ENCODE peak calls at places on chromosomes 4 and X, in six cellular contexts. One of them, this sample, is unnamed.

GRCh38 chrX:12825801-12826200 is 34.6 kb downstream of the PRPS2 start:
- DNase-seq in aorta: no peak
- DNase-seq in hepatocyte: no peak
- DNase-seq in suprapubic skin: no peak
- DNase-seq in transverse colon: no peak
- DNase-seq in NT2/D1: no peak
- DNase-seq in this sample: no peak

GRCh38 chrX:49995021-49995731 is 72.8 kb downstream of the CLCN5 start:
- DNase-seq in aorta: no peak
- DNase-seq in NT2/D1: peak; percentile 25
- DNase-seq in suprapubic skin: no peak
- DNase-seq in transverse colon: no peak
- DNase-seq in hepatocyte: peak; percentile 16
- DNase-seq in this sample: peak; percentile 39

GRCh38 chr4:2757426-2757825 is 1.3 kb upstream of the TNIP2 start:
- DNase-seq in NT2/D1: no peak
- DNase-seq in transverse colon: no peak
- DNase-seq in hepatocyte: no peak
- DNase-seq in suprapubic skin: no peak
- DNase-seq in aorta: peak; percentile 47
- DNase-seq in this sample: no peak

GRCh38 chr4:56197387-56197786 is 189.9 kb downstream of the AASDH start:
- DNase-seq in suprapubic skin: no peak
- DNase-seq in NT2/D1: no peak
- DNase-seq in transverse colon: peak; percentile 21
- DNase-seq in hepatocyte: peak; percentile 50
- DNase-seq in aorta: no peak
- DNase-seq in this sample: no peak

GRCh38 chr4:40314951-40315350 is 20.2 kb upstream of the CHRNA9 start:
- DNase-seq in hepatocyte: no peak
- DNase-seq in transverse colon: no peak
- DNase-seq in NT2/D1: no peak
- DNase-seq in aorta: no peak
- DNase-seq in suprapubic skin: no peak
- DNase-seq in this sample: no peak

GRCh38 chrX:31038585-31039326 is 33.1 kb downstream of the FTHL17 start:
- DNase-seq in hepatocyte: peak; percentile 56
- DNase-seq in transverse colon: peak; percentile 9
- DNase-seq in suprapubic skin: no peak
- DNase-seq in aorta: no peak
- DNase-seq in NT2/D1: peak; percentile 13
- DNase-seq in this sample: no peak

GRCh38 chr4:118803253-118803652 is 32.7 kb downstream of the SEC24D start:
- DNase-seq in hepatocyte: no peak
- DNase-seq in suprapubic skin: no peak
- DNase-seq in NT2/D1: no peak
- DNase-seq in transverse colon: no peak
- DNase-seq in aorta: no peak
- DNase-seq in this sample: no peak

GRCh38 chr4:54439831-54440243 is 210.7 kb downstream of the PDGFRA start:
- DNase-seq in transverse colon: peak; percentile 9
- DNase-seq in suprapubic skin: no peak
- DNase-seq in NT2/D1: no peak
- DNase-seq in hepatocyte: no peak
- DNase-seq in aorta: no peak
- DNase-seq in this sample: no peak

GRCh38 chrX:100874240-100874798 is at the start of gene NOX1:
- DNase-seq in NT2/D1: no peak
- DNase-seq in hepatocyte: peak; percentile 14
- DNase-seq in transverse colon: peak; percentile 36
- DNase-seq in suprapubic skin: no peak
- DNase-seq in aorta: no peak
- DNase-seq in this sample: no peak

GRCh38 chrX:119482497-119483480 is 14.5 kb downstream of the SLC25A5 start:
- DNase-seq in hepatocyte: peak; percentile 73
- DNase-seq in aorta: peak; percentile 87
- DNase-seq in NT2/D1: peak; percentile 55
- DNase-seq in suprapubic skin: peak; percentile 77
- DNase-seq in transverse colon: peak; percentile 76
- DNase-seq in this sample: no peak

GRCh38 chr4:151418856-151419255 is 9.9 kb downstream of the FHIP1A start:
- DNase-seq in aorta: no peak
- DNase-seq in suprapubic skin: no peak
- DNase-seq in transverse colon: no peak
- DNase-seq in hepatocyte: no peak
- DNase-seq in NT2/D1: no peak
- DNase-seq in this sample: no peak

GRCh38 chrX:155997436-155997835 is at the start of gene IL9R:
- DNase-seq in NT2/D1: no peak
- DNase-seq in transverse colon: no peak
- DNase-seq in hepatocyte: no peak
- DNase-seq in aorta: no peak
- DNase-seq in suprapubic skin: no peak
- DNase-seq in this sample: no peak

GRCh38 chr4:60744767-60745166 is 455.4 kb upstream of the ADGRL3 start:
- DNase-seq in NT2/D1: no peak
- DNase-seq in aorta: no peak
- DNase-seq in transverse colon: no peak
- DNase-seq in hepatocyte: no peak
- DNase-seq in suprapubic skin: no peak
- DNase-seq in this sample: no peak

GRCh38 chr4:94455081-94455480 is 3.3 kb downstream of the PDLIM5 start:
- DNase-seq in aorta: peak; percentile 92
- DNase-seq in suprapubic skin: peak; percentile 86
- DNase-seq in hepatocyte: peak; percentile 70
- DNase-seq in transverse colon: peak; percentile 83
- DNase-seq in NT2/D1: no peak
- DNase-seq in this sample: no peak

GRCh38 chr4:176840166-176840565 is 47.4 kb upstream of the VEGFC start:
- DNase-seq in NT2/D1: no peak
- DNase-seq in suprapubic skin: no peak
- DNase-seq in aorta: no peak
- DNase-seq in transverse colon: no peak
- DNase-seq in hepatocyte: no peak
- DNase-seq in this sample: no peak

GRCh38 chr4:95255396-95256107 is 293.2 kb downstream of the UNC5C start:
- DNase-seq in suprapubic skin: no peak
- DNase-seq in transverse colon: no peak
- DNase-seq in NT2/D1: no peak
- DNase-seq in aorta: no peak
- DNase-seq in hepatocyte: peak; percentile 17
- DNase-seq in this sample: no peak

DNA sequence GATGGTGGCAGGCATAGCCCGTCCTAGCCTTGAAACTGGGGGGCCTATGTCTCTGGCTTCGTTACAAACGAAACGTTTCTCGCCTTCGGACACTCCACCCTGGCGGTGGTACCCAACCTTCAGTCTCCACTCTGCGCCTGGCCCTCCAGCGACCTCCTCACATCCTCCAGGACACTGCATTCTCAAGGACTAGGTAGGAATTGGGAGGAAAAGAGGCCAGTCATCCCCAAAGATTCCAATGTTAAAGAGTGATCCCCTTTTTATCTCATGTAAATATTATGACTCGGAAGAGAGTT is 2.1 kb upstream of the NKX6-1 start:
- DNase-seq in NT2/D1: no peak
- DNase-seq in suprapubic skin: no peak
- DNase-seq in aorta: no peak
- DNase-seq in hepatocyte: no peak
- DNase-seq in transverse colon: no peak
- DNase-seq in this sample: no peak
- H3K36me3 ChIP-seq in NT2/D1: no peaks in the 10 kb centered on the region
- H3K36me3 ChIP-seq in suprapubic skin: no peaks in the 10 kb centered on the region
- H3K36me3 ChIP-seq in aorta: no peaks in the 10 kb centered on the region
- H3K36me3 ChIP-seq in hepatocyte: no peaks in the 10 kb centered on the region
- H3K36me3 ChIP-seq in transverse colon: no peaks in the 10 kb centered on the region
- H3K36me3 ChIP-seq in this sample: no peaks in the 10 kb centered on the region

GRCh38 chr4:7463584-7464258 is 29.0 kb upstream of the PSAPL1 start:
- DNase-seq in transverse colon: no peak
- DNase-seq in suprapubic skin: no peak
- DNase-seq in hepatocyte: no peak
- DNase-seq in aorta: no peak
- DNase-seq in NT2/D1: no peak
- DNase-seq in this sample: no peak
- H3K36me3 ChIP-seq in transverse colon: no peaks in the 10 kb centered on the region
- H3K36me3 ChIP-seq in suprapubic skin: no peaks in the 10 kb centered on the region
- H3K36me3 ChIP-seq in hepatocyte: no peaks in the 10 kb centered on the region
- H3K36me3 ChIP-seq in aorta: no peaks in the 10 kb centered on the region
- H3K36me3 ChIP-seq in NT2/D1: no peaks in the 10 kb centered on the region
- H3K36me3 ChIP-seq in this sample: no peaks in the 10 kb centered on the region

GRCh38 chrX:51902651-51903050 is 9.2 kb downstream of the MAGED1 start:
- DNase-seq in transverse colon: no peak
- DNase-seq in aorta: no peak
- DNase-seq in suprapubic skin: no peak
- DNase-seq in hepatocyte: no peak
- DNase-seq in NT2/D1: no peak
- DNase-seq in this sample: no peak

GRCh38 chrX:51894697-51895336 is 1.4 kb downstream of the MAGED1 start:
- DNase-seq in NT2/D1: no peak
- DNase-seq in aorta: peak; percentile 74
- DNase-seq in transverse colon: peak; percentile 27
- DNase-seq in hepatocyte: peak; percentile 18
- DNase-seq in suprapubic skin: no peak
- DNase-seq in this sample: no peak

GRCh38 chrX:51896626-51897025 is 3.2 kb downstream of the MAGED1 start:
- DNase-seq in NT2/D1: no peak
- DNase-seq in transverse colon: no peak
- DNase-seq in suprapubic skin: no peak
- DNase-seq in hepatocyte: no peak
- DNase-seq in aorta: peak; percentile 68
- DNase-seq in this sample: no peak

GRCh38 chrX:51893931-51894696 is 691 bp downstream of the MAGED1 start:
- DNase-seq in transverse colon: no peak
- DNase-seq in suprapubic skin: no peak
- DNase-seq in hepatocyte: peak; percentile 60
- DNase-seq in aorta: peak; percentile 65
- DNase-seq in NT2/D1: no peak
- DNase-seq in this sample: no peak

DNA sequence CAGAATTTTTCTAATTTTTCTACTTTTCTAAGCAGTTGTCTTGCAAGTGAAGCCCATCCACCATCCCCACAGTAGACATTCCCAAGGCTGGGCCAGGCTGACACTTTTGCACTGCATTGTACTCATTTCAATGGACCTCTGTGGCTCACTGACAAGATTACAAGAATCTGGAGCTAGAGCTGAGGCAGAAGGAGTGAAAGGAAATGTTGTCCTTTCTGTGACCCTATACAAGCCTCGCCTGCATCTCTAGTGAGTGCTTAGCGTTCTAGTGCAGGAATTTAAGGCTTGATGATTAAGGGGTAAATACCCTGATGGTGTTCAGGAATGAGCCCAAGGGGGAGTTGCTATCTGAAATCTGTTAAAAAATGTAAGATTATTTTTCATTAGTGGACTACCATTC is 6.3 kb downstream of the MAGED1 start:
- DNase-seq in transverse colon: no peak
- DNase-seq in hepatocyte: no peak
- DNase-seq in suprapubic skin: no peak
- DNase-seq in aorta: no peak
- DNase-seq in NT2/D1: no peak
- DNase-seq in this sample: peak; percentile 43
- H3K36me3 ChIP-seq in transverse colon: no peaks in the 10 kb centered on the region
- H3K36me3 ChIP-seq in hepatocyte: no peaks in the 10 kb centered on the region
- H3K36me3 ChIP-seq in suprapubic skin: peaks cover 46% of the 10 kb centered on the region
- H3K36me3 ChIP-seq in aorta: peaks cover 5% of the 10 kb centered on the region
- H3K36me3 ChIP-seq in NT2/D1: peaks cover 78% of the 10 kb centered on the region
- H3K36me3 ChIP-seq in this sample: peaks cover 22% of the 10 kb centered on the region

GRCh38 chr4:7027284-7027683 is 15.9 kb upstream of the TADA2B start:
- DNase-seq in suprapubic skin: no peak
- DNase-seq in hepatocyte: no peak
- DNase-seq in aorta: peak; percentile 27
- DNase-seq in transverse colon: no peak
- DNase-seq in NT2/D1: no peak
- DNase-seq in this sample: no peak
- H3K36me3 ChIP-seq in suprapubic skin: peaks cover 82% of the 10 kb centered on the region
- H3K36me3 ChIP-seq in hepatocyte: peaks cover 3% of the 10 kb centered on the region
- H3K36me3 ChIP-seq in aorta: peaks cover under 1% of the 10 kb centered on the region
- H3K36me3 ChIP-seq in transverse colon: no peaks in the 10 kb centered on the region
- H3K36me3 ChIP-seq in NT2/D1: peaks cover 88% of the 10 kb centered on the region
- H3K36me3 ChIP-seq in this sample: peaks cover 28% of the 10 kb centered on the region

This sample was measured in BJ.